ENCODE peak calls at places on chromosome 6, in six cellular contexts. One of them, this sample, is unnamed.

GRCh38 chr6:169156108-169156821 is 97.4 kb downstream of the THBS2 start:
- DNase-seq in K562: peak; percentile 5
- DNase-seq in pancreas: no peak
- DNase-seq in H1: no peak
- DNase-seq in heart right ventricle: no peak
- DNase-seq in left lung: no peak
- DNase-seq in this sample: no peak

GRCh38 chr6:107801195-107801594 is 22.9 kb downstream of the SCML4 start:
- DNase-seq in K562: no peak
- DNase-seq in pancreas: no peak
- DNase-seq in H1: no peak
- DNase-seq in heart right ventricle: no peak
- DNase-seq in left lung: no peak
- DNase-seq in this sample: no peak

GRCh38 chr6:168194732-168195565 is 115.9 kb upstream of the FRMD1 start:
- DNase-seq in K562: no peak
- DNase-seq in pancreas: no peak
- DNase-seq in H1: no peak
- DNase-seq in heart right ventricle: no peak
- DNase-seq in left lung: no peak
- DNase-seq in this sample: no peak

GRCh38 chr6:21900730-21901129 is 307.2 kb downstream of the SOX4 start:
- DNase-seq in K562: no peak
- DNase-seq in pancreas: no peak
- DNase-seq in H1: no peak
- DNase-seq in heart right ventricle: no peak
- DNase-seq in left lung: no peak
- DNase-seq in this sample: no peak

GRCh38 chr6:33426590-33427563 is 7.0 kb downstream of the SYNGAP1 start:
- DNase-seq in K562: peak; percentile 55
- DNase-seq in pancreas: no peak
- DNase-seq in H1: no peak
- DNase-seq in heart right ventricle: no peak
- DNase-seq in left lung: no peak
- DNase-seq in this sample: no peak

GRCh38 chr6:21870071-21870729 is 276.6 kb downstream of the SOX4 start:
- DNase-seq in K562: no peak
- DNase-seq in pancreas: no peak
- DNase-seq in H1: no peak
- DNase-seq in heart right ventricle: no peak
- DNase-seq in left lung: no peak
- DNase-seq in this sample: no peak

GRCh38 chr6:167161895-167162467 is 4.2 kb upstream of the GPR31 start:
- DNase-seq in K562: no peak
- DNase-seq in pancreas: no peak
- DNase-seq in H1: no peak
- DNase-seq in heart right ventricle: no peak
- DNase-seq in left lung: no peak
- DNase-seq in this sample: no peak

GRCh38 chr6:128158496-128158895 is 257.6 kb upstream of the THEMIS start:
- DNase-seq in K562: no peak
- DNase-seq in pancreas: no peak
- DNase-seq in H1: no peak
- DNase-seq in heart right ventricle: no peak
- DNase-seq in left lung: no peak
- DNase-seq in this sample: no peak

GRCh38 chr6:22925304-22925835 is 356.0 kb downstream of the HDGFL1 start:
- DNase-seq in K562: no peak
- DNase-seq in pancreas: no peak
- DNase-seq in H1: no peak
- DNase-seq in heart right ventricle: no peak
- DNase-seq in left lung: no peak
- DNase-seq in this sample: no peak

GRCh38 chr6:150844371-150844770 is 21.1 kb upstream of the MTHFD1L start:
- DNase-seq in K562: peak; percentile 67
- DNase-seq in pancreas: no peak
- DNase-seq in H1: no peak
- DNase-seq in heart right ventricle: no peak
- DNase-seq in left lung: no peak
- DNase-seq in this sample: no peak

GRCh38 chr6:51352506-51353029 is 533.9 kb downstream of the TFAP2B start:
- DNase-seq in K562: no peak
- DNase-seq in pancreas: no peak
- DNase-seq in H1: no peak
- DNase-seq in heart right ventricle: no peak
- DNase-seq in left lung: no peak
- DNase-seq in this sample: no peak

GRCh38 chr6:44253307-44254101 is 3.8 kb downstream of the SLC35B2 start:
- DNase-seq in K562: no peak
- DNase-seq in pancreas: peak; percentile 18
- DNase-seq in H1: no peak
- DNase-seq in heart right ventricle: no peak
- DNase-seq in left lung: no peak
- DNase-seq in this sample: no peak

GRCh38 chr6:133241901-133242760 is 974 bp downstream of the EYA4 start:
- DNase-seq in K562: no peak
- DNase-seq in pancreas: peak; percentile 68
- DNase-seq in H1: no peak
- DNase-seq in heart right ventricle: peak; percentile 4
- DNase-seq in left lung: no peak
- DNase-seq in this sample: no peak

GRCh38 chr6:53565886-53566285 is 21.0 kb upstream of the GCLC start:
- DNase-seq in K562: no peak
- DNase-seq in pancreas: no peak
- DNase-seq in H1: no peak
- DNase-seq in heart right ventricle: no peak
- DNase-seq in left lung: no peak
- DNase-seq in this sample: no peak

GRCh38 chr6:119079288-119079809 is 885 bp upstream of the FAM184A start:
- DNase-seq in K562: no peak
- DNase-seq in pancreas: no peak
- DNase-seq in H1: no peak
- DNase-seq in heart right ventricle: no peak
- DNase-seq in left lung: no peak
- DNase-seq in this sample: no peak
- H3K4me3 ChIP-seq in K562: peak overlapping the region; percentile 74
- H3K4me3 ChIP-seq in pancreas: no peak overlapping the region
- H3K4me3 ChIP-seq in H1: peak overlapping the region; percentile 47
- H3K4me3 ChIP-seq in heart right ventricle: peak overlapping the region; percentile 66
- H3K4me3 ChIP-seq in left lung: peak overlapping the region; percentile 58
- H3K4me3 ChIP-seq in this sample: peak overlapping the region; percentile 62

DNA sequence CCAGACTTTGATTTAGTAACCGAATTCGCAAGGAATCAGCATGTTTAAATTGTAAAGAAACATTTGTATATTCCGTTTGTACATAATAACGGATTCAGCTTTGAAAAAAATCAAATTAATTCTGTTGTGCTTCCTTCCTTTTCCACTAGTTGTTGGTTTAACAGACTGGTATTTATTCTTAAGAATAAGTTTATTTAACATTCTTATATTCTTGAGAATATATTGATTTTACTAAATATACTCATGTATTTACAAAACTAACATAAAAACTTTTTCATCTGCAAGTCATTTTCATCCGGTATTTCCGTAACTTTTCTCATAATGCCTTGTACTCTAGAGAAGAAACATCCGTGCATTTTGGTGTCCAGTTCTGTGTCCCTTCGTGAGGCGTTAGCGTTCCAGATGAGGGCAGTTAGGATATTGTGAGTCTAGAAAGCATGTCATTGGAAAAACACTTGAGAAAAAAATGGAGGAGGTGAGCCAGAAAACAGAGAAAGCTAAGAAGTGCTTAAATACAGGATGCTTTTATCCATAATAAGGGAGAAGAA is 1.6 kb downstream of the WRNIP1 start:
- DNase-seq in K562: no peak
- DNase-seq in pancreas: no peak
- DNase-seq in H1: no peak
- DNase-seq in heart right ventricle: no peak
- DNase-seq in left lung: no peak
- DNase-seq in this sample: no peak
- TF ChIP-seq CTCF in K562: no peak
- TF ChIP-seq CTCF in pancreas: no peak
- TF ChIP-seq CTCF in H1: no peak
- TF ChIP-seq CTCF in heart right ventricle: no peak
- TF ChIP-seq CTCF in left lung: no peak
- TF ChIP-seq CTCF in this sample: no peak

DNA sequence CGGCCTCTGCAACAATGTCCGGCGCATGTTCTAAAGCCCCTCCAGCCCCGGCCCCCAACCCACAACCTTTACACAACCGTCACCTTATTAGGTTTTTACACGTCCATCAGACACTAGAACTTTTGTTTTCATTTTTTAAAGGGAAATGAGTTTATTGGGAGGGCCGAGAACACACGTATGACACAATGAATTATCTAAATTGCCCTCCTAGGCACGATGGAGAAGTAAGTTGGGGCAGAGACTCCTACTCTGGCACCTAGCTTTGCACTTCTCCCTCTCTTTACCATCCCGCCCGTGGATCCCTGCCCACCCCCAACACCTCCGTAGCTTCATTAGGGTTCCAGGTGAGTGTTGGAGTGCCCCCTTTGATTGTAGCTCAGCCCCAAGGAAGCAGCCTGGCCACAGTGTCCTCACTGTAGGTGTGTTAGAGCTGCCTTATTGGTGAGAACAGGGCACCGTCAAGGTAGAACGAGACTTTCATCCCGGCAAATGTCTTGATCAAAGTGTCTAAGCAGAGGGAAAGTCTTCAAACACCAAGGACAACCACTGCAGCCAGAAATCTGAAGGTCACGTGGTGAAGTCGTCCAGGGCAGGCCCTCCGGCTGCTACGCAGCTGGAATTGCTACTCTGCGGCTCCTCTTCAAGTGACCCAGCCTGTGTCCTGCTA is 1.4 kb upstream of the DLL1 start:
- DNase-seq in K562: no peak
- DNase-seq in pancreas: no peak
- DNase-seq in H1: no peak
- DNase-seq in heart right ventricle: no peak
- DNase-seq in left lung: no peak
- DNase-seq in this sample: no peak
- H3K27me3 ChIP-seq in K562: peaks cover 93% of the 10 kb centered on the region
- H3K27me3 ChIP-seq in pancreas: no peaks in the 10 kb centered on the region
- H3K27me3 ChIP-seq in H1: peaks cover 82% of the 10 kb centered on the region
- H3K27me3 ChIP-seq in heart right ventricle: peaks cover 11% of the 10 kb centered on the region
- H3K27me3 ChIP-seq in left lung: peaks cover 100% of the 10 kb centered on the region
- H3K27me3 ChIP-seq in this sample: peaks cover 83% of the 10 kb centered on the region

GRCh38 chr6:131628726-131629125 is 684 bp upstream of the MED23 start:
- DNase-seq in K562: no peak
- DNase-seq in pancreas: no peak
- DNase-seq in H1: no peak
- DNase-seq in heart right ventricle: no peak
- DNase-seq in left lung: no peak
- DNase-seq in this sample: no peak
- H3K4me3 ChIP-seq in K562: peak overlapping the region; percentile 73
- H3K4me3 ChIP-seq in pancreas: no peak overlapping the region
- H3K4me3 ChIP-seq in H1: no peak overlapping the region
- H3K4me3 ChIP-seq in heart right ventricle: peak overlapping the region; percentile 83
- H3K4me3 ChIP-seq in left lung: peak overlapping the region; percentile 84
- H3K4me3 ChIP-seq in this sample: no peak overlapping the region

DNA sequence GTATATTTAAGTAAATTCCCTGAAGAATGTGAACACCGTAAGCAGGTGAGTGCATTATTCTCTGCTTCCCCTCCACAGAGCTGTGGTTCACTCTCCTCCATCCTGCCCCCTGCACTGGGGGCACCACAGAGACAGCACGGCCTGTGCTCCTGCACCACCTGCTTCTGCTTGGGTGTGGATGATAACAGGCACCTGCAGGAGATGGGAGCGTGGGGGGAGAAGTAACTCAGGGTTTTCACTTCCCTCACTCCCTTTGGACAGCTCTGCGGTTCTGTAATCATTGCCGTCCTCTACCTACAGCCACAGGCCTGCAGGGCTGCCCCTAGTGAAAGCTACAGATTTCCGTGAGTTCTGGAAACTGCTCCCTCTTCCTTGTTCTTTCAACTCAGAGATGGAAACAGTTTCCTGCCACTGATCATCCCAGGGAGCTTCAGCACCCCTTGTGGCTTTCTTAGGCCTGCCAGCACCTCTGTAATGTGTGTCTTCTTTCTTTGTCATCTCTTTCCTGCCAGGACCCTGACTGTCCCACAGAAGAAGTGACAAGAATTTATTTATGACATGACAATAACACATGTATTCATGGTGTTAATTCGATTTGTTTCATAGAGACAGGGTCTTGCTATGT is 21.3 kb upstream of the MICB start:
- DNase-seq in K562: no peak
- DNase-seq in pancreas: no peak
- DNase-seq in H1: no peak
- DNase-seq in heart right ventricle: no peak
- DNase-seq in left lung: no peak
- DNase-seq in this sample: no peak
- TF ChIP-seq CTCF in K562: no peak
- TF ChIP-seq CTCF in pancreas: no peak
- TF ChIP-seq CTCF in H1: peak; percentile 21
- TF ChIP-seq CTCF in heart right ventricle: no peak
- TF ChIP-seq CTCF in left lung: no peak
- TF ChIP-seq CTCF in this sample: no peak

GRCh38 chr6:386688-387266 is 4.8 kb upstream of the IRF4 start:
- DNase-seq in K562: no peak
- DNase-seq in pancreas: no peak
- DNase-seq in H1: no peak
- DNase-seq in heart right ventricle: no peak
- DNase-seq in left lung: no peak
- DNase-seq in this sample: no peak
- H3K27me3 ChIP-seq in K562: peaks cover 72% of the 10 kb centered on the region
- H3K27me3 ChIP-seq in pancreas: no peaks in the 10 kb centered on the region
- H3K27me3 ChIP-seq in H1: peaks cover 24% of the 10 kb centered on the region
- H3K27me3 ChIP-seq in heart right ventricle: peaks cover 11% of the 10 kb centered on the region
- H3K27me3 ChIP-seq in left lung: peaks cover 62% of the 10 kb centered on the region
- H3K27me3 ChIP-seq in this sample: peaks cover 30% of the 10 kb centered on the region

DNA sequence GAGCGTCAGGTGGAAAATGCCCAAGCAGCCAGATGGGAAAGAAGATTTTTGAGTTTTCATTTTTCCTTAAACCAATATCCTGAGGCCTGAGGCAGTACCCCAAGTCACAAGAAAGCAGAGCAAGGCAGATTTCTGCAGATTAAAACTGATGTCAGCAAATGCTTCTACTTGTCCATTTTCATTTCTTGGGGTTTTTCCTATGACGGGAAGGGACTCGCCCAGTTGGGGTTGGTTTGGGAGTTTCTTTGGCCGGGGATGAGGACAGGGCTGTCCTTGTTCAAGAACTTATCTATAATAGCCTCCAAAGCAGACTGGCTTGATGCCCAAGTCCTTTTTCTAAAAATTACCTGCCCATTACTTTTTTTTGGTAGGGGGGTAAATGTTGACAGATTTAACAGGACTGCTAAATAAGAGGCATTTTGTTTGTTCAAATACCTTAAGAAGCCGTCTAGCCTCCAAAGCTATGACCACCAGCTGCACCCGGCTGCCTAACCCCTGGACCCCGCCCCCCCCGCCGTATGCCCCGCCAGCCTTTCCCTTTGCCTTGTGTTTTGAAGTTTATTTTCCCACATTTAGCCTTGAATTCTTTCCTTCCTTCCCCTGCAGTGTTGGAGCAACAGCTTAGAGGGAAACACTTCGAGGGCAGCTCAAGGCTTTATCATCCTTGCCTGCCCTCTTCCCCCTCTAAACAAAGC is 2.5 kb downstream of the KCNK5 start:
- DNase-seq in K562: no peak
- DNase-seq in pancreas: no peak
- DNase-seq in H1: no peak
- DNase-seq in heart right ventricle: no peak
- DNase-seq in left lung: no peak
- DNase-seq in this sample: no peak
- H3K4me3 ChIP-seq in K562: peak overlapping the region; percentile 73
- H3K4me3 ChIP-seq in pancreas: peak overlapping the region; percentile 4
- H3K4me3 ChIP-seq in H1: no peak overlapping the region
- H3K4me3 ChIP-seq in heart right ventricle: no peak overlapping the region
- H3K4me3 ChIP-seq in left lung: peak overlapping the region; percentile 63
- H3K4me3 ChIP-seq in this sample: no peak overlapping the region